ENCODE peak calls at places on chromosomes 4 and X, in ten cellular contexts. K is SIG-M5; G is stimulated activated CD8-positive, alpha-beta memory T cell treated with anti-CD3 and anti-CD28 coated beads, Interleukin-15, amount 100 ng/mL, for 4 hours; R is sigmoid colon; T is Right ventricle myocardium inferior; S is HTR-8/SVneo; V is occipital lobe; Z is prostate gland; N is astrocyte of the spinal cord; A is activated CD4-positive, alpha-beta T cell treated with anti-CD3 and anti-CD28 coated beads for 1 hour. J is an unnamed sample.

GRCh38 chr4:150348079-150348478 is 233.9 kb upstream of the MAB21L2 start:
- DNase-seq in R (no peak), V (no peak), T (no peak), Z (no peak), G (no peak), S (peak), K (no peak), N (peak), A (no peak), J (no peak)

GRCh38 chrX:69524765-69525164 is 20.6 kb downstream of the NALF2 start:
- DNase-seq in S (no peak), G (no peak), V (no peak), A (no peak), K (no peak), R (peak), Z (no peak), N (no peak), T (no peak), J (no peak)

GRCh38 chr4:186902361-186902760 is 178.7 kb upstream of the FAT1 start:
- DNase-seq in Z (peak), N (no peak), R (no peak), A (no peak), V (no peak), S (no peak), K (no peak), G (no peak), T (no peak), J (no peak)

GRCh38 chrX:3712870-3713224 is 602 bp downstream of the PRKX start:
- DNase-seq in A (no peak), G (no peak), Z (no peak), R (peak), V (no peak), K (no peak), N (no peak), T (no peak), S (no peak), J (no peak)

GRCh38 chr4:163553146-163553545 is 58.7 kb downstream of the TMA16 start:
- DNase-seq in T (no peak), N (no peak), Z (no peak), G (no peak), R (no peak), A (no peak), V (no peak), S (no peak), K (no peak), J (no peak)

GRCh38 chr4:26619784-26620183 is 35.9 kb downstream of the TBC1D19 start:
- DNase-seq in G (no peak), V (no peak), N (peak), T (no peak), K (no peak), S (no peak), Z (no peak), R (no peak), A (no peak), J (no peak)

GRCh38 chrX:44282753-44283152 is 60.7 kb downstream of the EFHC2 start:
- DNase-seq in S (no peak), V (no peak), N (no peak), K (no peak), G (no peak), R (no peak), T (no peak), A (no peak), Z (no peak), J (no peak)

GRCh38 chr4:183571350-183572076 is 66.7 kb downstream of the ING2 start:
- DNase-seq in T (no peak), K (no peak), A (no peak), R (no peak), S (no peak), V (no peak), N (peak), G (no peak), Z (peak), J (peak)

GRCh38 chr4:44985938-44986337 is 259.6 kb upstream of the GNPDA2 start:
- DNase-seq in R (no peak), Z (no peak), T (no peak), V (no peak), K (no peak), G (no peak), S (no peak), A (no peak), N (no peak), J (no peak)

GRCh38 chrX:120790118-120790517 is 85.5 kb downstream of the CT47B1 start:
- DNase-seq in T (no peak), S (peak), G (no peak), K (no peak), A (no peak), Z (peak), V (no peak), R (peak), N (peak), J (no peak)

GRCh38 chrX:29257516-29257915 is 670.3 kb downstream of the IL1RAPL1 start:
- DNase-seq in A (no peak), V (no peak), N (peak), Z (no peak), R (no peak), K (no peak), T (no peak), S (no peak), G (no peak), J (no peak)

GRCh38 chr4:3700736-3701135 is 65.4 kb upstream of the ADRA2C start:
- DNase-seq in G (no peak), T (no peak), N (no peak), Z (no peak), S (no peak), V (no peak), A (no peak), R (no peak), K (no peak), J (no peak)

GRCh38 chrX:24574743-24575142 is 72.4 kb downstream of the PCYT1B start:
- DNase-seq in A (no peak), T (no peak), N (no peak), G (no peak), K (no peak), V (no peak), S (no peak), R (no peak), Z (no peak), J (no peak)

GRCh38 chr4:74376888-74377483 is 12.0 kb downstream of the EREG start:
- DNase-seq in A (no peak), V (no peak), R (no peak), N (peak), Z (no peak), G (no peak), T (no peak), K (no peak), S (peak), J (no peak)

GRCh38 chrX:26597981-26598380 is 382.0 kb downstream of the MAGEB5 start:
- DNase-seq in G (no peak), Z (no peak), N (peak), K (no peak), S (no peak), R (no peak), T (no peak), V (no peak), A (no peak), J (no peak)

J was measured in C1 segment of cervical spinal cord.